ENCODE peak calls at places on chromosomes 3 and 15, in five cellular contexts. N is esophagus squamous epithelium, Y is right lobe of liver, M is breast epithelium, Q is Peyer's patch. K is an unnamed sample.

GRCh38 chr3:146473726-146474125 is 4.4 kb upstream of the PLSCR2 start:
- DNase-seq in M (no peak), Q (no peak), N (no peak), Y (no peak), K (no peak)

GRCh38 chr3:187839422-187839821 is 94.2 kb upstream of the BCL6 start:
- DNase-seq in N (no peak), M (no peak), Y (no peak), Q (no peak), K (no peak)

GRCh38 chr3:13728487-13728886 is 151.4 kb downstream of the WNT7A start:
- DNase-seq in N (no peak), Y (no peak), M (no peak), Q (no peak), K (no peak)

GRCh38 chr15:67146214-67146613 is 80.8 kb downstream of the SMAD3 start:
- DNase-seq in Y (peak), M (no peak), N (no peak), Q (peak), K (no peak)

GRCh38 chr15:98266295-98266694 is 305.8 kb downstream of the ARRDC4 start:
- DNase-seq in Q (no peak), N (no peak), M (no peak), Y (no peak), K (no peak)

GRCh38 chr3:63909431-63909830 is 2.8 kb downstream of the SCAANT1 start:
- DNase-seq in Q (no peak), Y (no peak), M (no peak), N (no peak), K (no peak)

GRCh38 chr15:78056714-78057269 is 20.7 kb downstream of the TBC1D2B start:
- DNase-seq in Y (no peak), Q (no peak), M (no peak), N (no peak), K (no peak)

GRCh38 chr3:14377838-14378169 is 24.6 kb upstream of the SLC6A6 start:
- DNase-seq in N (no peak), Y (peak), M (no peak), Q (no peak), K (peak)

GRCh38 chr15:78265752-78266224 is 1.4 kb downstream of the DNAJA4 start:
- DNase-seq in Y (no peak), Q (no peak), N (no peak), M (no peak), K (no peak)

GRCh38 chr15:81887913-81888312 is 157.9 kb downstream of the MEX3B start:
- DNase-seq in M (no peak), Y (no peak), N (no peak), Q (no peak), K (no peak)

GRCh38 chr15:99507732-99508571 is 57.8 kb upstream of the MEF2A start:
- DNase-seq in Q (no peak), M (no peak), Y (no peak), N (no peak), K (peak)

GRCh38 chr3:102104093-102104492 is 254.8 kb downstream of the NFKBIZ start:
- DNase-seq in M (no peak), Q (no peak), N (no peak), Y (no peak), K (no peak)

GRCh38 chr3:179624471-179624870 is 19.9 kb downstream of the NDUFB5 start:
- DNase-seq in M (no peak), Q (no peak), Y (no peak), N (no peak), K (no peak)

GRCh38 chr3:119297169-119297568 is 3.0 kb downstream of the ARHGAP31 start:
- DNase-seq in M (no peak), Q (no peak), N (no peak), Y (no peak), K (peak)

GRCh38 chr3:106797461-106797860 is 579.8 kb upstream of the CCDC54 start:
- DNase-seq in Q (no peak), N (no peak), Y (no peak), M (no peak), K (no peak)

GRCh38 chr15:55740981-55741591 is 1.9 kb downstream of the PRTG start:
- DNase-seq in Y (no peak), M (no peak), Q (no peak), N (no peak), K (no peak)

GRCh38 chr15:47383102-47383501 is 334.2 kb upstream of the SEMA6D start:
- DNase-seq in Q (no peak), M (no peak), Y (no peak), N (no peak), K (no peak)

GRCh38 chr3:30135190-30135589 is 471.2 kb upstream of the TGFBR2 start:
- DNase-seq in Y (no peak), M (no peak), N (no peak), Q (no peak), K (no peak)

GRCh38 chr3:74491874-74492273 is 122.6 kb downstream of the CNTN3 start:
- DNase-seq in Q (no peak), Y (no peak), N (no peak), M (no peak), K (no peak)

GRCh38 chr3:9405756-9406155 is 8.3 kb downstream of the SETD5 start:
- DNase-seq in N (no peak), Q (no peak), Y (no peak), M (no peak), K (no peak)

GRCh38 chr15:75672646-75673425 is 25.1 kb downstream of the SNX33 start:
- DNase-seq in N (no peak), Y (no peak), Q (no peak), M (no peak), K (no peak)

GRCh38 chr3:112136959-112137693 is 4.1 kb upstream of the GCSAM start:
- DNase-seq in M (no peak), Y (no peak), Q (no peak), N (no peak), K (no peak)

GRCh38 chr15:31104048-31104447 is 2.5 kb upstream of the TRPM1 start:
- DNase-seq in N (no peak), Q (no peak), Y (no peak), M (no peak), K (no peak)

GRCh38 chr15:88802991-88803240 is 320 bp upstream of the ACAN start:
- DNase-seq in Q (no peak), N (no peak), Y (no peak), M (no peak), K (no peak)

GRCh38 chr3:142735462-142735861 is 11.6 kb downstream of the TRPC1 start:
- DNase-seq in M (no peak), N (no peak), Q (no peak), Y (no peak), K (no peak)

GRCh38 chr3:29686889-29687592 is 406.2 kb downstream of the RBMS3 start:
- DNase-seq in N (no peak), Y (no peak), M (no peak), Q (no peak), K (no peak)

GRCh38 chr3:53075743-53076140 is 29.9 kb upstream of the SFMBT1 start:
- DNase-seq in Y (no peak), Q (no peak), N (no peak), M (no peak), K (peak)

GRCh38 chr15:43317566-43318184 is 12.7 kb downstream of the LCMT2 start:
- DNase-seq in Y (no peak), M (no peak), N (no peak), Q (no peak), K (no peak)

GRCh38 chr3:150094150-150094932 is 123.6 kb upstream of the PFN2 start:
- DNase-seq in Q (no peak), Y (no peak), M (no peak), N (no peak), K (no peak)

GRCh38 chr3:48429416-48430358 is at the start of gene PLXNB1:
- DNase-seq in N (peak), Q (peak), M (peak), Y (peak), K (peak)

GRCh38 chr15:74306801-74307217 is 60.6 kb downstream of the CYP11A1 start:
- DNase-seq in Q (no peak), M (no peak), N (no peak), Y (no peak), K (no peak)

GRCh38 chr15:62021991-62022600 is 38.2 kb downstream of the VPS13C start:
- DNase-seq in Y (no peak), M (no peak), N (no peak), Q (no peak), K (no peak)

GRCh38 chr3:159616234-159616825 is 372.3 kb upstream of the IL12A start:
- DNase-seq in Y (peak), Q (no peak), N (no peak), M (no peak), K (no peak)

GRCh38 chr3:32280262-32280910 is 41.9 kb downstream of the CMTM8 start:
- DNase-seq in Q (no peak), Y (no peak), N (no peak), M (no peak), K (no peak)

GRCh38 chr3:117630885-117631284 is 921.3 kb downstream of the TUSC7 start:
- DNase-seq in N (no peak), M (no peak), Y (no peak), Q (no peak), K (no peak)

GRCh38 chr3:114660124-114660523 is 366.3 kb downstream of the TIGIT start:
- DNase-seq in M (no peak), Y (no peak), N (no peak), Q (no peak), K (no peak)

GRCh38 chr3:137194301-137194700 is 236.5 kb downstream of the IL20RB start:
- DNase-seq in M (no peak), N (no peak), Q (no peak), Y (no peak), K (no peak)

DNA sequence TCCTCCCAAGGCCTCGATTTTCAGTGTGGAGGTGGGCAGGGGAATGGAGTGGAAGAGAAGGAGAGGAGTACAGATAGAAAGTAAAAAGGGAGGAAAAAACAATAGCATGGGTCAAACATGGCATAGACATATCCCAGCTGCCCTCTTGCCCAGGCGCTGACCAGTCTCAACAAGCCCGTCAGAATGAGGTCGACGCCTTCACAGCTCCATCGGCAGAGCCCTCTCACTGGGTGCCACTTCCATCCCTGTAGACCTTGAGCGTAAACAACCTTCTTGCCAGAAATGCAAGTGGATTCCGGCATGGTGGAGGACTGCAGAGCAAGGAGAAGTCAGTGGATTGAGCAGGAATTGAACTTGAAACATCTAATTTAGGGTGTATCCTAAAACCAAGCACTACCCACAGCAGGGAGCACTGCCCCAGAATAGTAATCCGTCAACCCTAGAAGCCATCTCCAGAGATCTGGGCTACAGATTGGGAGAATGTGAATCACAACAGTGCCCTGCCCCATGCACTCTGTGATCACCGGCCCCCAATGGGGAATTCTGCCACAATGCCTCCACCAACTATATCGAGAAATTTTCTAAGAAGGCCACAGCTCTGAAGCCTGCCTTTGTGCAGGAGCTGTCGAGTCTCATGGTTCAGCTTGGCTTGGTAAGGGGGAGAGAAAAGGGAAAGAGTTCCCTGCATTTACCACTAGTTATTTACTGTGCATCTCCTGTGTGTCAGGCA is 190.1 kb downstream of the UACA start:
- DNase-seq in Q (no peak), N (no peak), M (no peak), Y (no peak), K (no peak)
- TF ChIP-seq POLR2A in Q (no peak), N (no peak), M (no peak), Y (no peak), K (no peak)

DNA sequence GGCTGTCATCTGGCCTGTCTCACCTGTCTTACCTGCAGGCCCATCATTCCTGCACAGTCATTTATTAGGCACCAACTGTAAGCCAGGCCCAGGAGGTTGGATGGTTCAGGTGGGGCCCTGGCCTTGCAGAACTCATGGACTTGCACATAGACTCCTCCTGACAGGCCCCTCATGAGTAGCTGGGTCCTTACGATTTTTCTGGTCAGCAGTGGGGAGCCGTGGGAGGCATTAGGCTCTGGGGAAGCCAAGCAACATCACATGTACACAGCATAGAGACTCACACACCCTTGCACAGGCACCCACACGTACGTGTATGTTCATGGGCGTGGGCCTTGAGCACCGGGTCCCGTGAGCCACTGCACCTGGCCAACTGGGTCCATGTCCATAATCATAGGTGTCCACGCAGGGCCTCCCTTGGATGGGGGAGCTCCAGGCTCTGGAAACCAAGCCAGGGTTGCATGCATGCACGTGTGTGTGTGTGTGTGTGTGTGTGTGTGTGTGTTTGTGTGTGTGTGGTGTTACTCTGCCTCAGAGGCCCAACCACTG is 20.3 kb downstream of the CISH start:
- DNase-seq in Q (no peak), M (no peak), N (no peak), Y (no peak), K (peak)
- H3K27ac ChIP-seq in Q (peak), M (no peak), N (peak), Y (no peak), K (peak)

DNA sequence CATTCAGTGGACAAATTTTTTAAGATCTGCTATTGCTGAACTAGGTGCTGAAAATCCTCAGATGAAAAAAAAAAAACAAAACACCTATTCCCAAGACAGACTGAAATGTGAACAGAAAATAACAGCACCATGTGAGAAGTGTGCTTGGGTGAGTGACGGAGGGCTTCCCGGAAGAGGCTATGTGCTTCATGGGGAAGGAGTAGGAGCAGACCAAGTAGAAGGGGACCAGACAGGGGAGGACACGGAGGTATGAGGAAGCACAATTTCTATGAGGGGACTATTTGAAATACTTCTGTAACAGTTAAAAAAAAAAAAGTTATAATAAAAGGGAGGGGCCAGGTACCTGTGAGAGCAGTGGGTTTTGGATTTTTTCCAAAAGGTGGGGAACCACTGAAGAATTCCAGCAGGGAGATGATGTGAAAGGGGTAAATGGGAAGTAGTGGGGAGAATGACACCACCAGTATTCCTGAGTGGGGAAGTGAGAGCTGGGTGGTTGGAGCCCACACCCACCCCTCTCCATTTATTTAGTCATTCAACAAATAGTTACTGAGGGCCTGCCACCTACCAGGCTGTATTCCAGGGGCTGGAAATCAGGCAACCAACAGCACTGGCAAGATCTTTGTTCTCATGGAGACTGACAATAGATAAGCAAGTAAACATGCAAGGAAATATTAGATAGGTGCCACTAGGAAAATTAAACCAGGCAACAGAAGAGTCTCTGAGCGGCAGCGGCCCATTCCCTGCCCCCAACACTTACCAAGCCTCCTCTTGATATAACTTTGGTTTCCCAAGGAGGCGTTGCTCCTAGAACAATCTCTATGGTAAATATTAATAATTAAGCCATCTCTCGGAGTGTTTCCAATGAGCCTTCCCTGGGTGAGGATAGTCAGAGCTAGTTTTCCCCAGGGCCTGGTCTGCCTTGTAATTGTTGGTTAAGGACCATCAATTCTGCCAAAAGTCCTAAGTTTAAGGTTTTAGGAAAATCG is 3.8 kb upstream of the USP3 start:
- DNase-seq in M (no peak), Y (peak), Q (peak), N (no peak), K (no peak)
- TF ChIP-seq POLR2A in M (no peak), Y (no peak), Q (peak), N (no peak), K (no peak)

GRCh38 chr3:134084230-134084950 is 54.7 kb upstream of the SLCO2A1 start:
- DNase-seq in Y (no peak), N (no peak), M (no peak), Q (no peak), K (peak)
- H3K27ac ChIP-seq in Y (no peak), N (no peak), M (no peak), Q (no peak), K (no peak)

GRCh38 chr15:100930306-100930848 is 11.2 kb downstream of the LRRK1 start:
- DNase-seq in M (no peak), Y (no peak), Q (no peak), N (no peak), K (no peak)

GRCh38 chr15:100928632-100929280 is 9.6 kb downstream of the LRRK1 start:
- DNase-seq in Y (no peak), N (no peak), M (no peak), Q (no peak), K (no peak)

GRCh38 chr15:100932676-100933348 is 13.7 kb downstream of the LRRK1 start:
- DNase-seq in N (no peak), M (no peak), Y (no peak), Q (no peak), K (no peak)

GRCh38 chr15:100929641-100930042 is 10.5 kb downstream of the LRRK1 start:
- DNase-seq in Y (no peak), M (no peak), Q (no peak), N (no peak), K (no peak)

GRCh38 chr15:100931143-100931890 is 12.2 kb downstream of the LRRK1 start:
- DNase-seq in Y (no peak), N (no peak), M (no peak), Q (no peak), K (no peak)
- TF ChIP-seq POLR2A in Y (no peak), N (no peak), M (no peak), Q (no peak), K (no peak)

GRCh38 chr15:101620645-101621044 is 31.5 kb downstream of the TM2D3 start:
- DNase-seq in Q (no peak), M (no peak), N (no peak), Y (no peak), K (no peak)

GRCh38 chr15:101617390-101617965 is 34.7 kb downstream of the TM2D3 start:
- DNase-seq in N (no peak), Q (no peak), Y (no peak), M (no peak), K (no peak)

GRCh38 chr15:101618056-101618455 is 34.1 kb downstream of the TM2D3 start:
- DNase-seq in M (no peak), Q (no peak), Y (no peak), N (no peak), K (no peak)

GRCh38 chr15:101618861-101619614 is 33.1 kb downstream of the TM2D3 start:
- DNase-seq in Q (no peak), Y (no peak), N (no peak), M (no peak), K (peak)

GRCh38 chr15:101619615-101619865 is 32.6 kb downstream of the TM2D3 start:
- DNase-seq in N (no peak), Y (no peak), Q (no peak), M (no peak), K (no peak)
- H3K27ac ChIP-seq in N (no peak), Y (no peak), Q (no peak), M (no peak), K (no peak)

K was measured in spleen.